ENCODE peak calls at places on chromosomes 2 and 18, in eight cellular contexts. One of them, this sample, is unnamed.

GRCh38 chr2:168127361-168127760 is 120.0 kb downstream of the STK39 start:
- DNase-seq in stimulated activated CD4-positive, alpha-beta T cell treated with anti-CD3 and anti-CD28 coated beads, Interleukin-15, amount 100 ng/mL, for 24 hours: no peak
- DNase-seq in hypothalamus: no peak
- DNase-seq in Panc1: no peak
- DNase-seq in foreskin fibroblast: no peak
- DNase-seq in neuronal stem cell: no peak
- DNase-seq in retinal pigment epithelial cell: no peak
- DNase-seq in activated CD4-positive, alpha-beta T cell treated with anti-CD3 and anti-CD28 coated beads, Interleukin-2, amount 50 U/mL, for 48 hours: no peak
- DNase-seq in this sample: no peak

GRCh38 chr18:24677011-24677410 is 216.6 kb downstream of the HRH4 start:
- DNase-seq in activated CD4-positive, alpha-beta T cell treated with anti-CD3 and anti-CD28 coated beads, Interleukin-2, amount 50 U/mL, for 48 hours: no peak
- DNase-seq in retinal pigment epithelial cell: no peak
- DNase-seq in foreskin fibroblast: no peak
- DNase-seq in Panc1: no peak
- DNase-seq in neuronal stem cell: no peak
- DNase-seq in stimulated activated CD4-positive, alpha-beta T cell treated with anti-CD3 and anti-CD28 coated beads, Interleukin-15, amount 100 ng/mL, for 24 hours: no peak
- DNase-seq in hypothalamus: no peak
- DNase-seq in this sample: no peak

GRCh38 chr18:54222922-54223567 is 1.4 kb downstream of the MBD2 start:
- DNase-seq in neuronal stem cell: no peak
- DNase-seq in stimulated activated CD4-positive, alpha-beta T cell treated with anti-CD3 and anti-CD28 coated beads, Interleukin-15, amount 100 ng/mL, for 24 hours: peak; percentile 42
- DNase-seq in foreskin fibroblast: no peak
- DNase-seq in Panc1: no peak
- DNase-seq in retinal pigment epithelial cell: no peak
- DNase-seq in hypothalamus: no peak
- DNase-seq in activated CD4-positive, alpha-beta T cell treated with anti-CD3 and anti-CD28 coated beads, Interleukin-2, amount 50 U/mL, for 48 hours: peak; percentile 36
- DNase-seq in this sample: no peak

GRCh38 chr2:112803691-112804521 is 19.6 kb upstream of the IL1A start:
- DNase-seq in activated CD4-positive, alpha-beta T cell treated with anti-CD3 and anti-CD28 coated beads, Interleukin-2, amount 50 U/mL, for 48 hours: no peak
- DNase-seq in stimulated activated CD4-positive, alpha-beta T cell treated with anti-CD3 and anti-CD28 coated beads, Interleukin-15, amount 100 ng/mL, for 24 hours: no peak
- DNase-seq in foreskin fibroblast: peak; percentile 41
- DNase-seq in hypothalamus: no peak
- DNase-seq in Panc1: no peak
- DNase-seq in neuronal stem cell: no peak
- DNase-seq in retinal pigment epithelial cell: no peak
- DNase-seq in this sample: peak; percentile 32

GRCh38 chr2:85888020-85888744 is 608 bp downstream of the ST3GAL5 start:
- DNase-seq in Panc1: no peak
- DNase-seq in neuronal stem cell: no peak
- DNase-seq in hypothalamus: no peak
- DNase-seq in activated CD4-positive, alpha-beta T cell treated with anti-CD3 and anti-CD28 coated beads, Interleukin-2, amount 50 U/mL, for 48 hours: peak; percentile 48
- DNase-seq in foreskin fibroblast: no peak
- DNase-seq in stimulated activated CD4-positive, alpha-beta T cell treated with anti-CD3 and anti-CD28 coated beads, Interleukin-15, amount 100 ng/mL, for 24 hours: peak; percentile 53
- DNase-seq in retinal pigment epithelial cell: no peak
- DNase-seq in this sample: peak; percentile 44

GRCh38 chr2:229270551-229271410 is at the start of gene PID1:
- DNase-seq in stimulated activated CD4-positive, alpha-beta T cell treated with anti-CD3 and anti-CD28 coated beads, Interleukin-15, amount 100 ng/mL, for 24 hours: no peak
- DNase-seq in foreskin fibroblast: peak; percentile 67
- DNase-seq in Panc1: no peak
- DNase-seq in hypothalamus: peak; percentile 26
- DNase-seq in activated CD4-positive, alpha-beta T cell treated with anti-CD3 and anti-CD28 coated beads, Interleukin-2, amount 50 U/mL, for 48 hours: no peak
- DNase-seq in retinal pigment epithelial cell: no peak
- DNase-seq in neuronal stem cell: peak; percentile 55
- DNase-seq in this sample: no peak

GRCh38 chr18:39571511-39571910 is 2005.9 kb upstream of the CELF4 start:
- DNase-seq in activated CD4-positive, alpha-beta T cell treated with anti-CD3 and anti-CD28 coated beads, Interleukin-2, amount 50 U/mL, for 48 hours: no peak
- DNase-seq in stimulated activated CD4-positive, alpha-beta T cell treated with anti-CD3 and anti-CD28 coated beads, Interleukin-15, amount 100 ng/mL, for 24 hours: no peak
- DNase-seq in Panc1: no peak
- DNase-seq in neuronal stem cell: no peak
- DNase-seq in foreskin fibroblast: no peak
- DNase-seq in hypothalamus: no peak
- DNase-seq in retinal pigment epithelial cell: no peak
- DNase-seq in this sample: peak; percentile 18

GRCh38 chr2:210859314-210859713 is 302.9 kb downstream of the CPS1 start:
- DNase-seq in stimulated activated CD4-positive, alpha-beta T cell treated with anti-CD3 and anti-CD28 coated beads, Interleukin-15, amount 100 ng/mL, for 24 hours: no peak
- DNase-seq in activated CD4-positive, alpha-beta T cell treated with anti-CD3 and anti-CD28 coated beads, Interleukin-2, amount 50 U/mL, for 48 hours: no peak
- DNase-seq in foreskin fibroblast: no peak
- DNase-seq in hypothalamus: no peak
- DNase-seq in neuronal stem cell: no peak
- DNase-seq in Panc1: no peak
- DNase-seq in retinal pigment epithelial cell: no peak
- DNase-seq in this sample: no peak

GRCh38 chr2:144357623-144358400 is 162.1 kb downstream of the ZEB2 start:
- DNase-seq in retinal pigment epithelial cell: peak; percentile 64
- DNase-seq in foreskin fibroblast: peak; percentile 92
- DNase-seq in hypothalamus: no peak
- DNase-seq in neuronal stem cell: no peak
- DNase-seq in Panc1: peak; percentile 78
- DNase-seq in stimulated activated CD4-positive, alpha-beta T cell treated with anti-CD3 and anti-CD28 coated beads, Interleukin-15, amount 100 ng/mL, for 24 hours: peak; percentile 18
- DNase-seq in activated CD4-positive, alpha-beta T cell treated with anti-CD3 and anti-CD28 coated beads, Interleukin-2, amount 50 U/mL, for 48 hours: peak; percentile 21
- DNase-seq in this sample: peak; percentile 60

GRCh38 chr2:130776550-130776949 is 21.2 kb downstream of the AMER3 start:
- DNase-seq in hypothalamus: no peak
- DNase-seq in foreskin fibroblast: no peak
- DNase-seq in activated CD4-positive, alpha-beta T cell treated with anti-CD3 and anti-CD28 coated beads, Interleukin-2, amount 50 U/mL, for 48 hours: no peak
- DNase-seq in Panc1: no peak
- DNase-seq in stimulated activated CD4-positive, alpha-beta T cell treated with anti-CD3 and anti-CD28 coated beads, Interleukin-15, amount 100 ng/mL, for 24 hours: no peak
- DNase-seq in retinal pigment epithelial cell: no peak
- DNase-seq in neuronal stem cell: no peak
- DNase-seq in this sample: no peak

GRCh38 chr2:234689911-234690379 is 193.1 kb upstream of the ARL4C start:
- DNase-seq in foreskin fibroblast: no peak
- DNase-seq in retinal pigment epithelial cell: no peak
- DNase-seq in hypothalamus: no peak
- DNase-seq in stimulated activated CD4-positive, alpha-beta T cell treated with anti-CD3 and anti-CD28 coated beads, Interleukin-15, amount 100 ng/mL, for 24 hours: no peak
- DNase-seq in neuronal stem cell: no peak
- DNase-seq in Panc1: no peak
- DNase-seq in activated CD4-positive, alpha-beta T cell treated with anti-CD3 and anti-CD28 coated beads, Interleukin-2, amount 50 U/mL, for 48 hours: no peak
- DNase-seq in this sample: no peak

GRCh38 chr2:145592362-145592761 is 1072.4 kb upstream of the ZEB2 start:
- DNase-seq in retinal pigment epithelial cell: no peak
- DNase-seq in hypothalamus: no peak
- DNase-seq in foreskin fibroblast: no peak
- DNase-seq in stimulated activated CD4-positive, alpha-beta T cell treated with anti-CD3 and anti-CD28 coated beads, Interleukin-15, amount 100 ng/mL, for 24 hours: no peak
- DNase-seq in activated CD4-positive, alpha-beta T cell treated with anti-CD3 and anti-CD28 coated beads, Interleukin-2, amount 50 U/mL, for 48 hours: no peak
- DNase-seq in Panc1: no peak
- DNase-seq in neuronal stem cell: no peak
- DNase-seq in this sample: no peak

GRCh38 chr2:197103363-197103762 is 176.9 kb upstream of the PGAP1 start:
- DNase-seq in stimulated activated CD4-positive, alpha-beta T cell treated with anti-CD3 and anti-CD28 coated beads, Interleukin-15, amount 100 ng/mL, for 24 hours: no peak
- DNase-seq in Panc1: no peak
- DNase-seq in activated CD4-positive, alpha-beta T cell treated with anti-CD3 and anti-CD28 coated beads, Interleukin-2, amount 50 U/mL, for 48 hours: no peak
- DNase-seq in retinal pigment epithelial cell: no peak
- DNase-seq in foreskin fibroblast: no peak
- DNase-seq in hypothalamus: no peak
- DNase-seq in neuronal stem cell: no peak
- DNase-seq in this sample: no peak

GRCh38 chr2:170113168-170113567 is 64.8 kb upstream of the MYO3B start:
- DNase-seq in foreskin fibroblast: no peak
- DNase-seq in hypothalamus: no peak
- DNase-seq in retinal pigment epithelial cell: no peak
- DNase-seq in stimulated activated CD4-positive, alpha-beta T cell treated with anti-CD3 and anti-CD28 coated beads, Interleukin-15, amount 100 ng/mL, for 24 hours: no peak
- DNase-seq in neuronal stem cell: no peak
- DNase-seq in Panc1: no peak
- DNase-seq in activated CD4-positive, alpha-beta T cell treated with anti-CD3 and anti-CD28 coated beads, Interleukin-2, amount 50 U/mL, for 48 hours: no peak
- DNase-seq in this sample: no peak

GRCh38 chr2:45190481-45190880 is 181.2 kb upstream of the SIX2 start:
- DNase-seq in retinal pigment epithelial cell: no peak
- DNase-seq in Panc1: no peak
- DNase-seq in hypothalamus: no peak
- DNase-seq in neuronal stem cell: no peak
- DNase-seq in activated CD4-positive, alpha-beta T cell treated with anti-CD3 and anti-CD28 coated beads, Interleukin-2, amount 50 U/mL, for 48 hours: no peak
- DNase-seq in foreskin fibroblast: no peak
- DNase-seq in stimulated activated CD4-positive, alpha-beta T cell treated with anti-CD3 and anti-CD28 coated beads, Interleukin-15, amount 100 ng/mL, for 24 hours: no peak
- DNase-seq in this sample: no peak

GRCh38 chr2:38264649-38265322 is 112.3 kb downstream of the ATL2 start:
- DNase-seq in stimulated activated CD4-positive, alpha-beta T cell treated with anti-CD3 and anti-CD28 coated beads, Interleukin-15, amount 100 ng/mL, for 24 hours: no peak
- DNase-seq in foreskin fibroblast: no peak
- DNase-seq in activated CD4-positive, alpha-beta T cell treated with anti-CD3 and anti-CD28 coated beads, Interleukin-2, amount 50 U/mL, for 48 hours: no peak
- DNase-seq in neuronal stem cell: no peak
- DNase-seq in hypothalamus: no peak
- DNase-seq in retinal pigment epithelial cell: no peak
- DNase-seq in Panc1: no peak
- DNase-seq in this sample: no peak

GRCh38 chr18:22683196-22683676 is 249.9 kb upstream of the RBBP8 start:
- DNase-seq in Panc1: no peak
- DNase-seq in hypothalamus: peak; percentile 3
- DNase-seq in foreskin fibroblast: no peak
- DNase-seq in neuronal stem cell: no peak
- DNase-seq in activated CD4-positive, alpha-beta T cell treated with anti-CD3 and anti-CD28 coated beads, Interleukin-2, amount 50 U/mL, for 48 hours: no peak
- DNase-seq in stimulated activated CD4-positive, alpha-beta T cell treated with anti-CD3 and anti-CD28 coated beads, Interleukin-15, amount 100 ng/mL, for 24 hours: no peak
- DNase-seq in retinal pigment epithelial cell: peak; percentile 89
- DNase-seq in this sample: no peak

GRCh38 chr2:164842624-164842966 is 972 bp upstream of the COBLL1 start:
- DNase-seq in foreskin fibroblast: no peak
- DNase-seq in stimulated activated CD4-positive, alpha-beta T cell treated with anti-CD3 and anti-CD28 coated beads, Interleukin-15, amount 100 ng/mL, for 24 hours: no peak
- DNase-seq in activated CD4-positive, alpha-beta T cell treated with anti-CD3 and anti-CD28 coated beads, Interleukin-2, amount 50 U/mL, for 48 hours: no peak
- DNase-seq in hypothalamus: no peak
- DNase-seq in Panc1: no peak
- DNase-seq in retinal pigment epithelial cell: no peak
- DNase-seq in neuronal stem cell: no peak
- DNase-seq in this sample: no peak

GRCh38 chr2:241018051-241018891 is 19.9 kb downstream of the SNED1 start:
- DNase-seq in hypothalamus: no peak
- DNase-seq in neuronal stem cell: no peak
- DNase-seq in foreskin fibroblast: no peak
- DNase-seq in activated CD4-positive, alpha-beta T cell treated with anti-CD3 and anti-CD28 coated beads, Interleukin-2, amount 50 U/mL, for 48 hours: no peak
- DNase-seq in stimulated activated CD4-positive, alpha-beta T cell treated with anti-CD3 and anti-CD28 coated beads, Interleukin-15, amount 100 ng/mL, for 24 hours: no peak
- DNase-seq in retinal pigment epithelial cell: no peak
- DNase-seq in Panc1: no peak
- DNase-seq in this sample: no peak

GRCh38 chr2:2016912-2017311 is 272.6 kb upstream of the PXDN start:
- DNase-seq in retinal pigment epithelial cell: no peak
- DNase-seq in hypothalamus: no peak
- DNase-seq in Panc1: no peak
- DNase-seq in foreskin fibroblast: no peak
- DNase-seq in stimulated activated CD4-positive, alpha-beta T cell treated with anti-CD3 and anti-CD28 coated beads, Interleukin-15, amount 100 ng/mL, for 24 hours: no peak
- DNase-seq in neuronal stem cell: no peak
- DNase-seq in activated CD4-positive, alpha-beta T cell treated with anti-CD3 and anti-CD28 coated beads, Interleukin-2, amount 50 U/mL, for 48 hours: no peak
- DNase-seq in this sample: no peak

GRCh38 chr2:213238753-213239591 is 45.3 kb upstream of the SPAG16 start:
- DNase-seq in foreskin fibroblast: peak; percentile 87
- DNase-seq in Panc1: no peak
- DNase-seq in hypothalamus: no peak
- DNase-seq in retinal pigment epithelial cell: peak; percentile 89
- DNase-seq in neuronal stem cell: no peak
- DNase-seq in activated CD4-positive, alpha-beta T cell treated with anti-CD3 and anti-CD28 coated beads, Interleukin-2, amount 50 U/mL, for 48 hours: no peak
- DNase-seq in stimulated activated CD4-positive, alpha-beta T cell treated with anti-CD3 and anti-CD28 coated beads, Interleukin-15, amount 100 ng/mL, for 24 hours: no peak
- DNase-seq in this sample: no peak

GRCh38 chr2:181189932-181190331 is 209.5 kb downstream of the UBE2E3 start:
- DNase-seq in hypothalamus: no peak
- DNase-seq in stimulated activated CD4-positive, alpha-beta T cell treated with anti-CD3 and anti-CD28 coated beads, Interleukin-15, amount 100 ng/mL, for 24 hours: no peak
- DNase-seq in retinal pigment epithelial cell: no peak
- DNase-seq in Panc1: no peak
- DNase-seq in activated CD4-positive, alpha-beta T cell treated with anti-CD3 and anti-CD28 coated beads, Interleukin-2, amount 50 U/mL, for 48 hours: no peak
- DNase-seq in foreskin fibroblast: no peak
- DNase-seq in neuronal stem cell: no peak
- DNase-seq in this sample: no peak

GRCh38 chr2:29834036-29834540 is 87.3 kb downstream of the ALK start:
- DNase-seq in foreskin fibroblast: no peak
- DNase-seq in retinal pigment epithelial cell: no peak
- DNase-seq in stimulated activated CD4-positive, alpha-beta T cell treated with anti-CD3 and anti-CD28 coated beads, Interleukin-15, amount 100 ng/mL, for 24 hours: no peak
- DNase-seq in activated CD4-positive, alpha-beta T cell treated with anti-CD3 and anti-CD28 coated beads, Interleukin-2, amount 50 U/mL, for 48 hours: no peak
- DNase-seq in Panc1: no peak
- DNase-seq in hypothalamus: no peak
- DNase-seq in neuronal stem cell: no peak
- DNase-seq in this sample: no peak

GRCh38 chr2:99420031-99420430 is 69.8 kb downstream of the REV1 start:
- DNase-seq in Panc1: no peak
- DNase-seq in activated CD4-positive, alpha-beta T cell treated with anti-CD3 and anti-CD28 coated beads, Interleukin-2, amount 50 U/mL, for 48 hours: no peak
- DNase-seq in foreskin fibroblast: no peak
- DNase-seq in retinal pigment epithelial cell: peak; percentile 19
- DNase-seq in hypothalamus: no peak
- DNase-seq in neuronal stem cell: no peak
- DNase-seq in stimulated activated CD4-positive, alpha-beta T cell treated with anti-CD3 and anti-CD28 coated beads, Interleukin-15, amount 100 ng/mL, for 24 hours: no peak
- DNase-seq in this sample: no peak

This sample was measured in GM13976.